ENCODE peak calls at places on chromosome 14, in four cellular contexts. Y is WTC11, X is GM12878, J is K562. G is an unnamed sample.

GRCh38 chr14:90496379-90496778 is 99.5 kb downstream of the CALM1 start:
- DNase-seq in Y (no peak), X (no peak), J (no peak), G (no peak)

GRCh38 chr14:105659935-105660527 is 133.6 kb downstream of the TMEM121 start:
- DNase-seq in Y (no peak), X (no peak), J (no peak), G (no peak)

GRCh38 chr14:89669209-89669608 is 252.2 kb upstream of the FOXN3 start:
- DNase-seq in Y (no peak), X (no peak), J (no peak), G (no peak)

GRCh38 chr14:99595034-99595433 is 9.0 kb downstream of the CCDC85C start:
- DNase-seq in Y (no peak), X (peak; percentile 49), J (no peak), G (no peak)

GRCh38 chr14:51870620-51871019 is 10.2 kb downstream of the GNG2 start:
- DNase-seq in Y (no peak), X (no peak), J (no peak), G (no peak)

GRCh38 chr14:104591506-104592291 is 12.1 kb downstream of the C14orf180 start:
- DNase-seq in Y (no peak), X (no peak), J (no peak), G (no peak)

GRCh38 chr14:77574446-77575125 is 41.9 kb downstream of the SPTLC2 start:
- DNase-seq in Y (no peak), X (no peak), J (no peak), G (no peak)

GRCh38 chr14:99754141-99755067 is 38.8 kb upstream of the EML1 start:
- DNase-seq in Y (no peak), X (no peak), J (no peak), G (no peak)

GRCh38 chr14:93994919-93995682 is 2.0 kb upstream of the CCDC197 start:
- DNase-seq in Y (peak; percentile 36), X (no peak), J (no peak), G (no peak)

GRCh38 chr14:100086361-100086760 is 21.1 kb downstream of the EVL start:
- DNase-seq in Y (no peak), X (no peak), J (no peak), G (no peak)

GRCh38 chr14:40188006-40188405 is 755.8 kb upstream of the FBXO33 start:
- DNase-seq in Y (no peak), X (no peak), J (no peak), G (no peak)

GRCh38 chr14:105179191-105179590 is 1.9 kb downstream of the NUDT14 start:
- DNase-seq in Y (no peak), X (no peak), J (no peak), G (no peak)

DNA sequence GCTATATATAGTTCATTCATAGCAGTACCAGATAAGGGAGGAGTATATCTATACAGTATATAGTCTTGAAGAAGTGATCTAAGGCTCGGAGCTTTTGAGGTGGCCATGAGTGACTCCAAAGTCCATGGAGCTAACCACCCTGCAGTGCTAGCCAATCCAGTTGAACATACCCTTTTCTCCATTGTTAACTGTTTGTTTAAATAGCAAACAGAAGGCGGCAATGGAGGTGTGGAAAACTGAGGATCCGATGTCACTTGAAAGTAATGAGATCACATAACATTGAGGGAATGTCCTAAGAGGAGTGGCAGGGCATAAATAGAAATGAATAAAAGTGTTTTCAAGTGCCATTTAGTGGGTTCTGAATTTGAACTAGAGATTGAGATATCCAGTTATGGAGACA is 12.4 kb upstream of the SNAPC1 start:
- DNase-seq in Y (no peak), X (no peak), J (no peak), G (peak; percentile 45)
- TF ChIP-seq ETV6 in Y (no peak), X (no peak), J (no peak), G (no peak)

DNA sequence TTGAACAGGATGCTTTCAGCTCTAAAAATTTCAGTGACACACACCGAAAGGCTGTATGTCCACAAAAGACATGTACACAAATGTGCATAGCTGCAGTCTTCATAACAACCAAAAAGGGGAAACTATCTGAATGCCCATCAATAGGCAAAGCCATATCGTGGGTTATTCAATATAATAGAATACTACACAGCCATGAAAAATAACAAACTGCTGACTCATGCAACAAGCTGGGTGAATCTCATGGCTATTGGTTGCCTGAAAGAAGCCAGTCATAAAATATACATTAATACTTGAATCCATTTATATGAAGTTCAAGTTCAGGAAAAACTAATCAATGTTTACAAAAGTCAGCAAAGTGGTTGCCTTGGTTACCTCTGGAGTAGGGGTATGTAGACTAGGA is 58.4 kb upstream of the RIN3 start:
- DNase-seq in Y (no peak), X (no peak), J (no peak), G (no peak)
- TF ChIP-seq ETV6 in Y (no peak), X (no peak), J (no peak), G (no peak)

GRCh38 chr14:69048456-69048855 is 69.4 kb upstream of the ACTN1 start:
- DNase-seq in Y (no peak), X (no peak), J (no peak), G (no peak)
- TF ChIP-seq ETV6 in Y (no peak), X (no peak), J (no peak), G (no peak)

DNA sequence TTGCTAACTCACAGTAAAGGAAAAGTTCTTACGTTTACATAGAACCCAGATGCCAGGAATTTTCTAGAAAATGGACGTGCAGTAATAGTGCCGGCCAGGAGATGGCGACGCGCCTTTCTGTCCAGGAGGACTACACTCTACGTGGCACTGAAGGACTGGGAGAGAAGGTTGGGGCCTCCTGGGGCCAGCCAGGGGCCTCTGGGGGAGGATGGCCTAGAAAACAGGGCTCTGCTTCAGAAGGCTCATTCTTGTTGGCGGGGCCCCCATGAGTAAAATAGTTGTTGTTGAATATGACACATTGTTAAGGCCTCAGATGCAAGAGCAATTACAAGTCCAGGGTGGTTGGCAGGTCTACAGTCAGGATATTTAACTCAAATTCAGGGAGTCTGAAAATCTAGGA is 120.1 kb upstream of the MAX start:
- DNase-seq in Y (peak; percentile 69), X (no peak), J (peak; percentile 53), G (no peak)
- TF ChIP-seq ETV6 in Y (no peak), X (peak; percentile 50), J (no peak), G (no peak)

DNA sequence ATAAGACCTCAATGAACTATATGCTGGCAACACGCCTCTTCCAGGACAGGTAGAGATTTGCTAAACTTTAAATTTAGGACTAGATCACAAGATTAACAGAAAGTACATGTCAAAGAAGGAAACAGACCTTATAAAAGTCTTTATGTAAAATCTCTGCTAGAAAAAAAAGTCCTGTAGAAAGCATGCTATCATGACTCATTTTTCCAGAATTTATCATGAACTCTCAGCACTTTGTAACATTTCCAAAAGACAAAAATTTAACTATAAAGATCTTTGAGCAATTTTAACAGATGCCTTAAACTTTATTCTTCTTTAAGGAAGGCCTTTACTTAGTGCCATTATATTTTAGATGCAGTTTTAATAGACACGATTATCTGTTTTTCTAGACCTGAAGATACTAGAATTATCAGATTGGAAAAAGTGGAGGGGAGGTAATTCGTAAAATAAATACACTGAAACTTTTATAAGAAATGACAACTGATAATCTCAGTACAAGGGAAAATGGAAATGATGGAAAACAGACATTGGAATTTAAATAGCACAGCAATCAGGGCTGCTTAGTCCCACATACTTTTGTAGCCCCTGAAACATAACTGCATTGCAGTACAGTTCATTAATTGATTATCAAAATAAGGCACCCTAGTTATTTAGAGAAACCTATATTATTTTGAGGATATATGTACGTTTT is 92.0 kb downstream of the TTLL5 start:
- DNase-seq in Y (no peak), X (no peak), J (no peak), G (no peak)
- TF ChIP-seq ETV6 in Y (no peak), X (no peak), J (no peak), G (no peak)

DNA sequence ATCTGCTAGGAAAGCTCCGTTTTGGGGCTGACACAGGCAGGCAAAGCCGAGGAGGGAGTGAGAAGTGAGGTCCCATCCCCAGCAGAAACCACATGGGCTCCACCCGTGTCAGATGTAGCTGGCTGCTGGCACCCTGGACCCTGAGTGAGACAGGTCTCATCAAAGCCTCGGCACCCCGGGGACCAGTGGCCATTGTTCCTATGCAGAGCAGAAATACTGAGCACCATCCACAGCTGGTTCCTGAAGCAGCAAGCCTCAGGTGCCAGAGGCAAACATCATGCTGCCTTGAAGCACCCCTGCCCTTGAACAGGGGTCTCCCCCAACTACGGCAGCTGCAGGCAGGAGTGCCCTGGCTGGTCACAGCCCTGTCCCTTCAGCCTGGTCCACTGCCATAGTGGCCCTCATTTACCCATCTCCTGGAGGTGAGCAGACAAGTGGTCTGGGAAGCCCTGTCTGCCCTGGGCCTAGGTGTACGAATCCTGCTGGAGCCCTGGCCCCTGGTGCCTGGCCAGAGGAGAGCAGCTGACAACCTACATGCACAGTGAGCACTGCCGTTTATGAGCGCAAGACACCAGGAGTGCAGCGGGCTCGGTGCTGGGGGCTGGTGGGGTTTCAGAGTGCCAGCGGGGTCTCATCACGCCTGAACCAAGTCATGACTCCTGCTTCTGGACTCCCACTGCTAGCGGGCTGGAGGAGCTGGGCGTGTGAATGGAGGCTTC is 289.8 kb upstream of the RTL1 start:
- DNase-seq in Y (no peak), X (no peak), J (no peak), G (no peak)
- TF ChIP-seq ETV6 in Y (no peak), X (no peak), J (no peak), G (no peak)

GRCh38 chr14:101197595-101198397 is 294.3 kb upstream of the RTL1 start:
- DNase-seq in Y (no peak), X (no peak), J (no peak), G (no peak)
- TF ChIP-seq ETV6 in Y (no peak), X (no peak), J (no peak), G (no peak)

GRCh38 chr14:54175298-54175942 is 218.8 kb upstream of the BMP4 start:
- DNase-seq in Y (peak; percentile 74), X (peak; percentile 16), J (peak; percentile 43), G (peak; percentile 89)

GRCh38 chr14:54173782-54174181 is 217.2 kb upstream of the BMP4 start:
- DNase-seq in Y (no peak), X (no peak), J (no peak), G (no peak)

GRCh38 chr14:54174437-54174836 is 217.8 kb upstream of the BMP4 start:
- DNase-seq in Y (no peak), X (no peak), J (no peak), G (no peak)

GRCh38 chr14:54177009-54177408 is 219.8 kb upstream of the CDKN3 start:
- DNase-seq in Y (no peak), X (no peak), J (no peak), G (no peak)

DNA sequence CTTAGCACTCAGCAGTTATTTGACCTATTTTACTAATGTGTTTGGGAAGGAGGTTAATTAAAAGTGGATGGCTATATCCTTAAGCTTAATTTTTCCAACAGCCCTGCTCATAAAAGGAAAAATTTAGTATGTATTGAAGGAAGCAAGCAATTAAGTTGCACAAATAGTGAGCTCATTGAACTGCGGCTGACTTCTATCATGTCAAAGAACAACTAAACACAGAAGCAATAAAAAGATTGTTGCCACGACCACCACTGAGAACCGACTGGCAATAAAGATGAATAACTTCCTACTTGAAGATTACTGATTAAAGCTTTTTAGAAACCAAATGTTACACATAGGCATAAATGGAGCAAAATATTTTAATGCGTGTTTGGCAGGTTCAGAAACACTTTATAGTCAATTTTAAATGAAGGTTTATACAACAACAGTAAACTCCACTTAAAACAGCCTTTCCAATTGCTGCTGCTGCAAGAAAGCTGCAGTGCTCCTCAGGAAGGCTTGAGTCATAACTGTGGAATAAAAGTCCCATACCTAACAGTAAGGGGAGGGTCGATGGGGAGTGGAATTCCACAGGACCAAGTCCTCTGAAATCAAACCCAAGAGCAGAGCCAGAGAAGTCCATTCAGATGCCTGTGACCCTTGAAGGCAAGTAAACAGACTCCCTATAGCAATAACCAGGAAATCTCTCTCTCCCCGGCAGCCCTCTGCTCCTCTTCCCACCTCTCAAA is 218.8 kb upstream of the CDKN3 start:
- DNase-seq in Y (no peak), X (no peak), J (no peak), G (no peak)
- TF ChIP-seq ETV6 in Y (no peak), X (no peak), J (no peak), G (no peak)

GRCh38 chr14:84825481-84825880 is 704.5 kb upstream of the FLRT2 start:
- DNase-seq in Y (no peak), X (no peak), J (no peak), G (no peak)
- TF ChIP-seq ETV6 in Y (no peak), X (no peak), J (no peak), G (no peak)

G was measured in HepG2.